ENCODE peak calls at places on chromosome 6, in seven cellular contexts. U, Y, M, N, S, D and O are unnamed samples.

GRCh38 chr6:31614075-31614619 is 887 bp upstream of the AIF1 start:
- DNase-seq in S (no peak), Y (no peak), N (no peak), M (no peak), U (no peak), D (no peak), O (no peak)

GRCh38 chr6:165568326-165568725 is 94.7 kb downstream of the PDE10A start:
- DNase-seq in N (no peak), Y (no peak), M (no peak), U (no peak), D (no peak), S (no peak), O (no peak)

GRCh38 chr6:82067021-82067420 is 180.5 kb downstream of the IBTK start:
- DNase-seq in S (no peak), Y (no peak), U (no peak), M (no peak), N (no peak), D (peak), O (no peak)

GRCh38 chr6:85452441-85452881 is 2.6 kb downstream of the NT5E start:
- DNase-seq in Y (no peak), N (no peak), S (no peak), U (peak), D (no peak), M (peak), O (no peak)

GRCh38 chr6:105429676-105430075 is 26.8 kb upstream of the PREP start:
- DNase-seq in N (no peak), Y (no peak), D (no peak), M (peak), S (no peak), U (no peak), O (no peak)

GRCh38 chr6:53543341-53544010 is 1.4 kb downstream of the GCLC start:
- DNase-seq in M (no peak), U (no peak), N (no peak), D (no peak), S (no peak), Y (no peak), O (no peak)

GRCh38 chr6:43517503-43518357 is 841 bp downstream of the POLR1C start:
- DNase-seq in S (no peak), M (no peak), D (no peak), U (no peak), N (no peak), Y (no peak), O (no peak)

GRCh38 chr6:34745277-34746103 is 11.8 kb upstream of the SNRPC start:
- DNase-seq in S (peak), N (no peak), M (no peak), Y (peak), U (no peak), D (no peak), O (no peak)

GRCh38 chr6:150720774-150721233 is 121.1 kb downstream of the PLEKHG1 start:
- DNase-seq in Y (peak), U (peak), N (no peak), M (no peak), S (no peak), D (peak), O (no peak)

GRCh38 chr6:170069611-170070010 is 221.3 kb downstream of the DLL1 start:
- DNase-seq in Y (no peak), S (no peak), M (no peak), N (no peak), U (no peak), D (no peak), O (no peak)

GRCh38 chr6:159729598-159729997 is 2.3 kb downstream of the WTAP start:
- DNase-seq in M (no peak), N (no peak), D (no peak), U (peak), S (no peak), Y (no peak), O (no peak)

GRCh38 chr6:141443668-141444067 is 689.1 kb upstream of the GJE1 start:
- DNase-seq in D (no peak), Y (no peak), M (no peak), U (no peak), N (no peak), S (no peak), O (no peak)

GRCh38 chr6:112150363-112150762 is 63.0 kb downstream of the FAM229B start:
- DNase-seq in N (no peak), U (no peak), M (peak), Y (no peak), D (no peak), S (no peak), O (no peak)

GRCh38 chr6:9563996-9564395 is 850.9 kb downstream of the TFAP2A start:
- DNase-seq in Y (no peak), S (no peak), M (no peak), N (no peak), U (no peak), D (no peak), O (no peak)

GRCh38 chr6:96491926-96492325 is 29.7 kb upstream of the UFL1 start:
- DNase-seq in D (no peak), M (no peak), S (no peak), U (no peak), N (no peak), Y (no peak), O (no peak)

GRCh38 chr6:28117386-28118050 is 6.9 kb upstream of the ZSCAN16 start:
- DNase-seq in M (peak), N (no peak), S (no peak), Y (no peak), D (no peak), U (no peak), O (no peak)

GRCh38 chr6:92114091-92114490 is 1305.3 kb downstream of the EPHA7 start:
- DNase-seq in M (no peak), U (no peak), N (no peak), S (no peak), Y (no peak), D (no peak), O (no peak)

GRCh38 chr6:159760602-159761057 is 1.2 kb upstream of the ACAT2 start:
- DNase-seq in D (no peak), Y (no peak), S (no peak), U (peak), M (peak), N (no peak), O (no peak)

GRCh38 chr6:147382945-147383554 is 125.4 kb upstream of the SAMD5 start:
- DNase-seq in N (no peak), M (peak), Y (no peak), D (no peak), U (peak), S (no peak), O (no peak)

GRCh38 chr6:44189257-44189656 is 27.5 kb upstream of the MYMX start:
- DNase-seq in N (no peak), U (no peak), D (no peak), S (no peak), Y (no peak), M (no peak), O (no peak)

GRCh38 chr6:52503853-52504777 is 72.7 kb downstream of the TRAM2 start:
- DNase-seq in N (peak), D (no peak), Y (peak), S (peak), U (peak), M (no peak), O (peak)

GRCh38 chr6:19204445-19204844 is 632.7 kb upstream of the ID4 start:
- DNase-seq in Y (no peak), M (no peak), N (no peak), D (no peak), S (no peak), U (no peak), O (no peak)

GRCh38 chr6:7050911-7051779 is 56.6 kb upstream of the RREB1 start:
- DNase-seq in S (peak), M (no peak), D (peak), N (peak), Y (peak), U (peak), O (peak)

GRCh38 chr6:110518281-110518623 is 41.8 kb upstream of the SLC22A16 start:
- DNase-seq in N (no peak), Y (no peak), U (no peak), S (no peak), D (no peak), M (no peak), O (no peak)

GRCh38 chr6:70299456-70299855 is 3.4 kb downstream of the COL9A1 start:
- DNase-seq in N (no peak), M (no peak), Y (no peak), S (no peak), D (no peak), U (peak), O (no peak)

DNA sequence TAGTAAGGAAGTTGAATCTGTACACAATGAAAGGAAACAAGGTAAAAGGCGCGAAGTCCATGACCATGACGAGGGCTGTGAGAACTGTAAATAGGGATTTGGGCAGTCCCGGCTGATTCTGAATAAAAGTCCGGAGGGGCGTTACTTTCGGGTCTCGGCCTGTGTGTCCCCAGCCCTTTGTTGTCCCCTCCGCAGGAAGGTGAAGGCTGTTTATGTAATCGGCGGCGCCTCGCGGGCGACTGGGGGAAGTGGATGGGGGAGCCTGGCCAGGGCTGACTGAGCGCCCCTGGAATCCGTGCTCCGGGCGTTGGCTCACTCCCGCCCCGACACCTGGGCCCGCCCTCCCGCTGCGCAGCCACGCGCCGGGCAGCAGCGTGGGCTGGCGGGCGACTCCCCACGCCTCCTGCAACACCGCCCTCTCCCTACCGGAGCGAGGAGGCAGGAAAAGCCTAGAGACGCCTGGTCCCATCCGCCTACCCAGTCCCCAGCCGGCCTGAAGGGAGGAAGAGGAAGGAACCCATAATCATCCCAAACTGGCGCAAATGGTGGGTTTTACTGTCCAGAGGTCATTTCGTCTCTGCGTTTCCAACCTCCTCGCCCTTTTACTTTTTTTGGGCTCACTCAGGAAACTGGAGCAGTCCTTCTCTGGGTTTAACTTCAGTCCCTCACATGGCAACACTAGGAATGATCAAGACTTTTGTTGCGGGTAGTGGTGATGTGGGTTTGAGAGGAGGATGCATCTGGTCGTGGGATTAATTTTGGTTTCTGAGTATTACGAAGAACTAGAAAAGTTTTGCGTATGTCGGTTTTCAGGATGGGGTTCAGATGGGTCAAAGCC is 12.1 kb downstream of the TRIM31 start:
- DNase-seq in S (peak), D (no peak), Y (peak), U (no peak), M (no peak), N (no peak), O (peak)
- TF ChIP-seq CTCF in S (no peak), D (no peak), Y (peak), U (no peak), M (no peak), N (no peak), O (no peak)

GRCh38 chr6:36130672-36131516 is 581 bp downstream of the MAPK13 start:
- DNase-seq in S (peak), D (peak), N (peak), U (no peak), Y (no peak), M (peak), O (peak)
- H3K4me3 ChIP-seq in S (peak), D (peak), N (peak), U (peak), Y (peak), M (no peak), O (peak)

DNA sequence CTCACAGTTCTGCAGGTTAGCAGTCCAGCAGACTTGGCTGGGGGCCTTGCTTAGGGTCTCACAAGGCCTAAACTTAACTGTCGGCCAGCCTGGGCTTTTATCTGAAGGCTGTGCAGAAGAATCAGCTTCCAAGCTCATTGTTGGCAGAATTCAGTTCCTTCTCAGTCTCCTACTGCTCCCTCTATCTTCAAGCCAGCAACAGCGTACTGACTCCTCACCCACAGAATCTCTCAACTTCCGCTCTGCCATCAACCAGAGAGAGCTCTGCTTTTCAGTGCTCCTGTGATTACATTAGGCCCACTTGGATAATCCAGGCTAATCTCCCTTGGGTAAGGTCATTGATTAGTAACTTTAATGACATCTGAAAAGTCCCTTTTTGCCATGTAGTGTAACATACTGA is 30.2 kb upstream of the NHSL1 start:
- DNase-seq in N (no peak), D (no peak), M (no peak), U (peak), S (no peak), Y (no peak), O (no peak)
- TF ChIP-seq CTCF in N (no peak), D (no peak), M (no peak), U (peak), S (no peak), Y (no peak), O (no peak)

GRCh38 chr6:151826517-151827142 is 19.1 kb downstream of the ESR1 start:
- DNase-seq in S (no peak), Y (no peak), M (no peak), D (no peak), U (no peak), N (no peak), O (no peak)
- H3K4me3 ChIP-seq in S (no peak), Y (no peak), M (no peak), D (no peak), U (no peak), N (no peak), O (no peak)